ENCODE peak calls at places on chromosomes 6 and 20, in five cellular contexts. F, J, S, U and R are unnamed samples.

GRCh38 chr6:105591053-105591452 is 188.2 kb upstream of the PREP start:
- DNase-seq in F (peak), J (peak), S (peak), U (no peak), R (peak)

GRCh38 chr6:43941174-43941573 is 171.2 kb downstream of the VEGFA start:
- DNase-seq in F (no peak), J (no peak), S (no peak), U (no peak), R (no peak)

GRCh38 chr6:41370488-41371111 is 35.2 kb downstream of the NCR2 start:
- DNase-seq in F (no peak), J (no peak), S (no peak), U (no peak), R (no peak)

GRCh38 chr20:53124803-53125202 is 152.6 kb downstream of the TSHZ2 start:
- DNase-seq in F (no peak), J (no peak), S (no peak), U (no peak), R (no peak)

GRCh38 chr20:17709361-17710293 is 9.9 kb downstream of the BANF2 start:
- DNase-seq in F (no peak), J (no peak), S (no peak), U (no peak), R (no peak)

GRCh38 chr20:50510706-50511401 is 671 bp downstream of the PTPN1 start:
- DNase-seq in F (no peak), J (no peak), S (no peak), U (no peak), R (no peak)

GRCh38 chr20:51862796-51863195 is 60.5 kb upstream of the SALL4 start:
- DNase-seq in F (no peak), J (no peak), S (no peak), U (no peak), R (no peak)

GRCh38 chr6:56637640-56638039 is 5.0 kb downstream of the DST start:
- DNase-seq in F (peak), J (peak), S (peak), U (peak), R (peak)

GRCh38 chr6:71496018-71496800 is 207.6 kb downstream of the OGFRL1 start:
- DNase-seq in F (peak), J (no peak), S (peak), U (peak), R (peak)

GRCh38 chr6:22146581-22147468 is 150.0 kb downstream of the PRL start:
- DNase-seq in F (no peak), J (no peak), S (no peak), U (no peak), R (no peak)

GRCh38 chr20:12882832-12883506 is 125.8 kb upstream of the SPTLC3 start:
- DNase-seq in F (peak), J (no peak), S (no peak), U (peak), R (peak)

GRCh38 chr20:50519036-50519780 is 9.0 kb downstream of the PTPN1 start:
- DNase-seq in F (peak), J (no peak), S (no peak), U (no peak), R (no peak)

GRCh38 chr6:99819853-99820252 is 174.2 kb downstream of the MCHR2 start:
- DNase-seq in F (no peak), J (no peak), S (no peak), U (no peak), R (no peak)

GRCh38 chr6:99818161-99818560 is 175.9 kb downstream of the MCHR2 start:
- DNase-seq in F (no peak), J (no peak), S (no peak), U (no peak), R (no peak)

GRCh38 chr6:99821164-99821563 is 172.9 kb downstream of the MCHR2 start:
- DNase-seq in F (no peak), J (no peak), S (no peak), U (no peak), R (no peak)

DNA sequence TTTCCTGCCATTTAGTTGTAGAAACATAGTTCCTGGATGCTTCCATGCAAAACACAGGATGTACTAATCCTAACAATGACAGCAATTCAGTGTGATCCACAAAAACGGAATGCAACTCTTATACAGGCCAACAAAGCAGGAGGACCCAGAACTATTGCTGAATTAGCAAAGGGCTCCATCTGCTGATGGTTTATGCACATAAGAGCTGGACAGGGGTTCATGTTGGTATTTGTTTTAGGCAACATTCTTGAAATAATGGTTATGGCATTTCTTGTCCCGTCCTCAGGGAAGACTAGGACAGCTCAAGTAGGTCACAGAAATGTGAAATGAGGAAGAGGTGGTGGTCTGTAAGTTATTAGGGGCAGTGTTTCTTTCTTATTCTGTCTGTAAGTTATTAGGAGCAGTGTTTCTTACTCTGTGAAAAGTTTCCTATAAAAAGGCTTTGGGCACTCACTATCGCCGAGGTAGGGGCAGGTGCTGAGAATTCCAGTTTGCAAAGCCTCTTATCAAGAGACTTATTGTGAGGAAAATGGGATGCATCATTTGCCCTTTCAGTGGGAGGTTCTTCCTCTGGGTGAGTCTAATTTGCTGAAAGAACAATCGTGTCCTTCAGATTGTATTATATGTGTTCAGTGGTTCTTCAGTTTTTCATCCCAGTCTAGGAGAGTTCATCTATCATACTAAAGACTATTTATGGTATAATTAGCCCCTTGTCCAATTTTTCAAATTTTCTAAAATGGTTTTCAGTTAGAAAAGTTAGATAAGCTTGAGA is 171.1 kb downstream of the MCHR2 start:
- DNase-seq in F (peak), J (peak), S (peak), U (peak), R (peak)
- TF ChIP-seq CTCF in F (peak), J (peak), S (peak), U (peak), R (peak)

GRCh38 chr6:150934380-150934779 is 68.9 kb downstream of the MTHFD1L start:
- DNase-seq in F (peak), J (peak), S (no peak), U (peak), R (peak)

GRCh38 chr6:150928882-150929281 is 63.4 kb downstream of the MTHFD1L start:
- DNase-seq in F (no peak), J (peak), S (no peak), U (no peak), R (peak)

GRCh38 chr6:150932976-150933375 is 67.5 kb downstream of the MTHFD1L start:
- DNase-seq in F (peak), J (no peak), S (no peak), U (peak), R (no peak)

GRCh38 chr6:150929403-150929802 is 63.9 kb downstream of the MTHFD1L start:
- DNase-seq in F (peak), J (no peak), S (no peak), U (no peak), R (peak)

DNA sequence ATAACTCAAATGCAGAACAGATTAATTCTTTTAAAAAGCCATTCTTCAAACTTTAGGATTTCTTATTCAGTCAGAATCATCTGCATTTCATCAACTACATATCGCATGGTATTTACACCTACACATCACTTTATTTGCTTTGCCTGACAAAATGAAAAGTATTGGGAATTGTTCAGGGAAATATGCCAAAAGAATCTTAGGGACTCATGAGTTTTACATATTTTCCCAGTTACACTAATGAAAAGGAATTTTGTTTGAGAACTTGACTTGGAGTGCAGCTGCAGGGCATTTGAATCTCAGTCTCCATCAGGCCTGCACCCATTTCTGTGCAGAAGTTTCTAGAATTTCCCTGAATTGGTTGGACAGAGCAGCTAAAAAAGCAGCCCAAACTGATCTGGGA is 65.3 kb downstream of the MTHFD1L start:
- DNase-seq in F (peak), J (peak), S (no peak), U (peak), R (peak)
- TF ChIP-seq CTCF in F (no peak), J (no peak), S (no peak), U (no peak), R (no peak)

GRCh38 chr6:15761045-15761502 is 98.2 kb upstream of the DTNBP1 start:
- DNase-seq in F (no peak), J (no peak), S (no peak), U (no peak), R (no peak)

GRCh38 chr6:15758631-15759215 is 95.9 kb upstream of the DTNBP1 start:
- DNase-seq in F (no peak), J (no peak), S (no peak), U (no peak), R (no peak)

GRCh38 chr6:15769471-15770088 is 106.8 kb upstream of the DTNBP1 start:
- DNase-seq in F (peak), J (no peak), S (no peak), U (peak), R (peak)

GRCh38 chr6:15763364-15763763 is 100.5 kb upstream of the DTNBP1 start:
- DNase-seq in F (peak), J (no peak), S (no peak), U (peak), R (peak)

GRCh38 chr6:15763827-15764226 is 101.0 kb upstream of the DTNBP1 start:
- DNase-seq in F (peak), J (peak), S (no peak), U (peak), R (peak)
- TF ChIP-seq CTCF in F (no peak), J (no peak), S (no peak), U (no peak), R (no peak)

GRCh38 chr6:27539551-27539950 is 66.6 kb upstream of the ZNF184 start:
- DNase-seq in F (no peak), J (peak), S (no peak), U (no peak), R (no peak)

GRCh38 chr6:27542485-27542884 is 69.6 kb upstream of the ZNF184 start:
- DNase-seq in F (no peak), J (no peak), S (no peak), U (no peak), R (no peak)

GRCh38 chr6:27544612-27545260 is 71.8 kb upstream of the ZNF184 start:
- DNase-seq in F (peak), J (no peak), S (no peak), U (no peak), R (peak)

GRCh38 chr6:27541932-27542297 is 69.0 kb upstream of the ZNF184 start:
- DNase-seq in F (no peak), J (no peak), S (no peak), U (no peak), R (no peak)

DNA sequence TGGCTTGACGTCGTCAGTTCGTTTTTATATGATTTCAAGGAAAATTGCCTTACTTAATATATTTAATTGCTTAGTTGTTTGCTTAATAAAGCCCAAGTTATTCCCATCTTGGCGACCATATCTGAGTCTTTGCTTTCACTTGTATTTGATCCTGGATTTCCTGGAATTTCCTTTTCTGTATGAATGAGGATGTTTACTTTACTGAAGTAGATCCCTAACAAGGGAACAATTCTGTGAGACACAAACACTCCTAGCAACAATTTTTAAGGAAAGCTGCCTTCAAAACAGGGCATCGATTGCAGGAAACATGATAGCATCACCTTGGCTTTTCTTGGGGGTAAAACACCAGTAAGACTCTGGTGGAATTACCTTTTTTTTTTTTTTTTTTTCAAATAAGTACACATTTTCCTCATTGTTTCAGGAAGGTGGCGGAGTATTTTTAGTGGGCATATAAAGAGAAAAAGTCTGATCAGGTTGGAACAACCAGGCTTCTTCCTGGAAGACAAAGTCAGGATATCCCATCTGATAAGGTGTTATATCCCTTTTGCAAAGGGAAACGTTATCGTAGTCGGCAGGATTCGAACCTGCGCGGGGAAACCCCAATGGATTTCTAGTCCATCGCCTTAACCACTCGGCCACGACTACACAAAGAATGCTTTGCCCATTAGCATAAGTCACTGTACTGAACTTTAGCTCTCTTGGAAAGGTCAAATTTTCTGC is 68.5 kb upstream of the ZNF184 start:
- DNase-seq in F (no peak), J (peak), S (no peak), U (no peak), R (peak)
- TF ChIP-seq CTCF in F (no peak), J (no peak), S (no peak), U (no peak), R (no peak)

GRCh38 chr6:75207211-75207984 is 1.5 kb upstream of the COL12A1 start:
- DNase-seq in F (no peak), J (no peak), S (peak), U (peak), R (no peak)

GRCh38 chr6:75206338-75207210 is 721 bp upstream of the COL12A1 start:
- DNase-seq in F (peak), J (no peak), S (peak), U (no peak), R (peak)

GRCh38 chr6:75204959-75205775 is 686 bp downstream of the COL12A1 start:
- DNase-seq in F (peak), J (peak), S (peak), U (peak), R (peak)

GRCh38 chr6:75204222-75204958 is 1.5 kb downstream of the COL12A1 start:
- DNase-seq in F (peak), J (peak), S (peak), U (peak), R (peak)

DNA sequence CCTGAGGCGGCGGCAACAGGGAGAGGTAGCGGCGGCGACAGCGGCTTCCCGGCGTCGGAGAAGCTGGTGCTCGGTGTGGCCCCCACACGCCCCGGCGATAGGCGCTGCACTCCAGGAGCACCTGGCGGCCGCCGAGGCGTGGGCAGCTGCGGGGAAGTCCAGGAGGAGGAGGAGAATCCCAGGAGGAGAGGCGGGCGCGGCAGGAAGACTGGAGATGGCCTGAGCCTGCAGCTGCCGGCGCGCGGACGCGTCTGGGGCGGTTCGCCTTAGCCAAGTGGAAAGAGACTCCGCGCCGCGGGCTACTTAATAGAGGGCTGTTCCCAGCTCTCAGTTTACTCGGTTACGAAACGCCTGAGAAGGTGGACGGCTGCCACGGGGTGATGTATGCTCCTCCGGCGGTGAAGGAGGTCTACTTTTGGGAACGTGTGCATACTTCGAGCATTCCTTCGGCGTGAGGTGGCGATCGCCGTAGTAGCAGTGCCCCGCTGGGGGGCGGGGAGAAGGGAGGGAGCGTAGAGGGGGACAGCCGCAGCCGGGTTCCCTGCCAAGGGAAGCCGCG is at the start of gene COL12A1:
- DNase-seq in F (peak), J (peak), S (peak), U (peak), R (peak)
- TF ChIP-seq CTCF in F (no peak), J (no peak), S (no peak), U (no peak), R (no peak)

DNA sequence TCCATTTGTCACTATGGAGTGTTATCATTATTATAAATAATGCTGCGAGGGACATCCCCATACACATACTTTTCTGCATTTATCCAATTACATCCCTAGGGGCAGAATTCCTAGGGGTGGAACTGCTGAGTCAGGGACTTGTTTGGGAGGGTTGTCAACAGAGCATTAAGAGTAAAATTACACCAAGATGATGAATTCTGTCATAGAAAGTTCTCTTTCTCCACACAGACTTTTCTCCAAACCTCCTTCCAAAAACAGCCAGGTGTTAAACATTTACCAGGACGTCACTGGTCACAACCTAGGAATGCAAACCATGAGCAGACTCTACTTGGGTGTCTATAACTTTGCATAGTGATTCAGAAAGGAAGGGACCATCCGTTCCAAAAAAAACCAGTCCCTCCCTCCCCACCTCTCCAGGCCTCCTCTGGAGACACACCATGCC is 95.5 kb downstream of the PRND start:
- DNase-seq in F (no peak), J (peak), S (no peak), U (peak), R (peak)
- TF ChIP-seq CTCF in F (peak), J (peak), S (no peak), U (no peak), R (peak)

GRCh38 chr6:150006961-150007464 is 18.3 kb downstream of the RAET1L start:
- DNase-seq in F (peak), J (peak), S (peak), U (peak), R (peak)
- TF ChIP-seq CTCF in F (peak), J (peak), S (peak), U (peak), R (peak)

GRCh38 chr6:51536728-51537127 is 550.7 kb downstream of the PKHD1 start:
- DNase-seq in F (no peak), J (no peak), S (no peak), U (no peak), R (no peak)

GRCh38 chr6:51542466-51542865 is 544.9 kb downstream of the PKHD1 start:
- DNase-seq in F (no peak), J (no peak), S (no peak), U (no peak), R (no peak)

GRCh38 chr6:51541847-51542246 is 545.6 kb downstream of the PKHD1 start:
- DNase-seq in F (no peak), J (no peak), S (no peak), U (no peak), R (peak)
- TF ChIP-seq CTCF in F (no peak), J (no peak), S (peak), U (no peak), R (no peak)